ENCODE peak calls at places on chromosomes 13 and 19, in seven cellular contexts. M is GM12864; I is DMS79; X is stimulated activated CD4-positive, alpha-beta T cell treated with anti-CD3 and anti-CD28 coated beads, Interleukin-4, amount 100 ng/mL, for 48 hours; U is NCI-H1092; B is GDM1; K is effector CD4-positive, alpha-beta T cell. O is an unnamed sample.

GRCh38 chr13:44455781-44456180 is 82.2 kb downstream of the SERP2 start:
- DNase-seq in B (no peak), I (no peak), X (no peak), K (no peak), M (no peak), U (no peak), O (no peak)

GRCh38 chr19:31232220-31232619 is 117.0 kb downstream of the TSHZ3 start:
- DNase-seq in I (no peak), M (no peak), X (no peak), K (no peak), B (no peak), U (no peak), O (no peak)

GRCh38 chr19:35011737-35012682 is 11.9 kb downstream of the GRAMD1A start:
- DNase-seq in U (no peak), B (no peak), K (no peak), X (no peak), M (no peak), I (no peak), O (no peak)

GRCh38 chr19:44512326-44513298 is 12.3 kb upstream of the ZNF180 start:
- DNase-seq in M (no peak), B (peak), K (no peak), U (peak), I (no peak), X (peak), O (peak)

GRCh38 chr19:1237754-1238372 is at the start of gene CBARP:
- DNase-seq in X (no peak), M (no peak), K (no peak), U (no peak), B (no peak), I (no peak), O (no peak)

GRCh38 chr19:7494416-7495098 is 5.7 kb upstream of the PEX11G start:
- DNase-seq in M (no peak), B (no peak), U (no peak), I (no peak), K (no peak), X (no peak), O (no peak)

GRCh38 chr13:24221007-24221406 is 60.5 kb downstream of the SPATA13 start:
- DNase-seq in B (no peak), M (no peak), U (no peak), X (no peak), K (no peak), I (no peak), O (no peak)

GRCh38 chr13:26440111-26440510 is 117.4 kb upstream of the WASF3 start:
- DNase-seq in K (no peak), I (no peak), U (no peak), X (no peak), M (no peak), B (no peak), O (no peak)

GRCh38 chr13:46665630-46666482 is 112.9 kb downstream of the LRCH1 start:
- DNase-seq in M (no peak), X (no peak), K (no peak), U (no peak), I (no peak), B (no peak), O (no peak)

GRCh38 chr19:19342086-19343015 is 21.7 kb downstream of the MAU2 start:
- DNase-seq in K (no peak), X (no peak), M (no peak), I (peak), B (no peak), U (peak), O (no peak)

GRCh38 chr19:54252845-54253244 is 4.2 kb downstream of the LILRB5 start:
- DNase-seq in M (no peak), K (no peak), U (no peak), X (no peak), B (no peak), I (no peak), O (no peak)

GRCh38 chr19:19610376-19611240 is 7.9 kb downstream of the PBX4 start:
- DNase-seq in K (no peak), U (no peak), I (no peak), M (no peak), X (no peak), B (no peak), O (no peak)

GRCh38 chr19:8526345-8527062 is 12.5 kb upstream of the ZNF414 start:
- DNase-seq in X (no peak), U (peak), K (no peak), M (no peak), B (no peak), I (peak), O (no peak)

O was measured in CMK.